ENCODE peak calls at places on chromosome 14, in nine cellular contexts. L, F, Q, O, C, R, I, V and D are unnamed samples.

GRCh38 chr14:38662781-38663180 is 406.9 kb upstream of the CLEC14A start:
- DNase-seq in L (no peak), F (no peak), Q (no peak), O (no peak), C (no peak), R (no peak), I (no peak), V (no peak), D (no peak)

GRCh38 chr14:22598099-22598895 is at the start of gene ABHD4:
- DNase-seq in L (peak), F (peak), Q (peak), O (peak), C (peak), R (peak), I (peak), V (peak), D (peak)

GRCh38 chr14:76698191-76698590 is 63.1 kb upstream of the VASH1 start:
- DNase-seq in L (no peak), F (no peak), Q (no peak), O (no peak), C (no peak), R (no peak), I (no peak), V (no peak), D (no peak)

GRCh38 chr14:104526723-104527645 is 52.6 kb upstream of the C14orf180 start:
- DNase-seq in L (no peak), F (no peak), Q (no peak), O (no peak), C (no peak), R (no peak), I (no peak), V (no peak), D (no peak)

GRCh38 chr14:32648434-32648833 is 290.2 kb upstream of the NPAS3 start:
- DNase-seq in L (no peak), F (no peak), Q (peak), O (no peak), C (no peak), R (no peak), I (no peak), V (no peak), D (peak)

GRCh38 chr14:75205586-75205985 is 29.2 kb upstream of the TMED10 start:
- DNase-seq in L (peak), F (no peak), Q (peak), O (no peak), C (no peak), R (no peak), I (no peak), V (no peak), D (peak)

GRCh38 chr14:74628418-74628817 is 16.4 kb upstream of the LTBP2 start:
- DNase-seq in L (no peak), F (no peak), Q (no peak), O (no peak), C (no peak), R (no peak), I (no peak), V (no peak), D (no peak)

GRCh38 chr14:22871962-22872832 is 657 bp downstream of the LRP10 start:
- DNase-seq in L (peak), F (peak), Q (peak), O (peak), C (peak), R (peak), I (peak), V (peak), D (peak)

GRCh38 chr14:83777516-83777915 is 1752.4 kb upstream of the FLRT2 start:
- DNase-seq in L (no peak), F (no peak), Q (no peak), O (no peak), C (no peak), R (no peak), I (no peak), V (no peak), D (no peak)

GRCh38 chr14:75141967-75142366 is 15.1 kb upstream of the NEK9 start:
- DNase-seq in L (no peak), F (no peak), Q (peak), O (no peak), C (peak), R (no peak), I (no peak), V (no peak), D (peak)

GRCh38 chr14:59394268-59394667 is 70.9 kb downstream of the GPR135 start:
- DNase-seq in L (no peak), F (no peak), Q (peak), O (no peak), C (no peak), R (no peak), I (no peak), V (no peak), D (no peak)

GRCh38 chr14:89673499-89674225 is 256.6 kb upstream of the FOXN3 start:
- DNase-seq in L (no peak), F (no peak), Q (peak), O (no peak), C (no peak), R (no peak), I (no peak), V (no peak), D (peak)

GRCh38 chr14:62468946-62469345 is 576.3 kb downstream of the KCNH5 start:
- DNase-seq in L (no peak), F (no peak), Q (no peak), O (no peak), C (no peak), R (no peak), I (no peak), V (no peak), D (no peak)

GRCh38 chr14:64253672-64254071 is 40.5 kb downstream of the ESR2 start:
- DNase-seq in L (peak), F (no peak), Q (peak), O (no peak), C (no peak), R (no peak), I (no peak), V (no peak), D (peak)

GRCh38 chr14:101167428-101167827 is 263.9 kb upstream of the RTL1 start:
- DNase-seq in L (no peak), F (no peak), Q (no peak), O (no peak), C (no peak), R (no peak), I (no peak), V (no peak), D (no peak)

GRCh38 chr14:90624228-90624627 is 192.0 kb downstream of the TTC7B start:
- DNase-seq in L (peak), F (no peak), Q (no peak), O (no peak), C (no peak), R (no peak), I (no peak), V (no peak), D (peak)

GRCh38 chr14:23695220-23695999 is 59.2 kb downstream of the DHRS2 start:
- DNase-seq in L (no peak), F (no peak), Q (peak), O (no peak), C (no peak), R (no peak), I (no peak), V (no peak), D (peak)

GRCh38 chr14:50067723-50068495 is 48.5 kb downstream of the VCPKMT start:
- DNase-seq in L (peak), F (no peak), Q (peak), O (no peak), C (no peak), R (no peak), I (no peak), V (no peak), D (peak)

GRCh38 chr14:23321572-23322547 is 603 bp downstream of the PABPN1 start:
- DNase-seq in L (peak), F (no peak), Q (peak), O (peak), C (peak), R (no peak), I (no peak), V (peak), D (peak)

GRCh38 chr14:36066636-36067035 is 109.9 kb downstream of the PTCSC3 start:
- DNase-seq in L (no peak), F (no peak), Q (no peak), O (no peak), C (no peak), R (no peak), I (no peak), V (no peak), D (no peak)

GRCh38 chr14:21054123-21054767 is 3.4 kb upstream of the RNASE8 start:
- DNase-seq in L (peak), F (no peak), Q (no peak), O (no peak), C (no peak), R (no peak), I (no peak), V (no peak), D (no peak)